ENCODE peak calls at places on chromosomes 13 and 19, in ten cellular contexts. E is T-helper 2 cell treated with Interferon-gamma antibody and Interleukin-4, amounts not matched to agents 5 μg/mL and 100 μg/mL, for 36 hours; X is activated CD8-positive, alpha-beta T cell treated with anti-CD3 and anti-CD28 coated beads, Interleukin-2, amount 10 ng/mL, durations not matched to agents 7 days and 5 days; V is left colon; S is cardiac fibroblast; I is AG10803; N is NCI-H2227 treated with DMSO at 0.1 percent for 48 hours; R is COR-L47; O is substantia nigra; M is activated CD4-positive, alpha-beta T cell treated with anti-CD3 and anti-CD28 coated beads, Interleukin-2, amount 50 U/mL, for 1 hour. J is an unnamed sample.

GRCh38 chr13:95707442-95708389 is 30.8 kb downstream of the DNAJC3 start:
- DNase-seq in E (no peak), X (no peak), V (no peak), S (no peak), I (no peak), N (no peak), R (no peak), O (no peak), M (no peak), J (no peak)

GRCh38 chr19:6312018-6312417 is 21.4 kb downstream of the ACER1 start:
- DNase-seq in E (no peak), X (no peak), V (peak; percentile 6), S (no peak), I (no peak), N (no peak), R (no peak), O (no peak), M (no peak), J (no peak)

GRCh38 chr19:3129112-3129511 is 6.7 kb upstream of the GNA15 start:
- DNase-seq in E (no peak), X (no peak), V (no peak), S (peak; percentile 79), I (peak; percentile 68), N (no peak), R (peak; percentile 34), O (no peak), M (no peak), J (no peak)

GRCh38 chr13:59623516-59623915 is 540.2 kb downstream of the DIAPH3 start:
- DNase-seq in E (no peak), X (no peak), V (no peak), S (no peak), I (no peak), N (no peak), R (peak; percentile 50), O (no peak), M (no peak), J (no peak)

GRCh38 chr19:57103573-57104277 is 16.1 kb upstream of the USP29 start:
- DNase-seq in E (peak; percentile 18), X (peak; percentile 67), V (peak; percentile 36), S (peak; percentile 80), I (peak; percentile 66), N (peak; percentile 90), R (peak; percentile 55), O (peak; percentile 21), M (peak; percentile 53), J (peak; percentile 52)

GRCh38 chr19:41967056-41967783 is 8.1 kb upstream of the RABAC1 start:
- DNase-seq in E (no peak), X (no peak), V (no peak), S (no peak), I (no peak), N (no peak), R (no peak), O (no peak), M (no peak), J (no peak)

GRCh38 chr19:44925114-44925891 is 10.9 kb downstream of the APOC1 start:
- DNase-seq in E (no peak), X (no peak), V (peak; percentile 52), S (peak; percentile 95), I (peak; percentile 76), N (no peak), R (no peak), O (peak; percentile 58), M (no peak), J (peak; percentile 88)

GRCh38 chr13:42788601-42789000 is 7.2 kb downstream of the FAM216B start:
- DNase-seq in E (no peak), X (no peak), V (no peak), S (no peak), I (no peak), N (no peak), R (no peak), O (no peak), M (no peak), J (no peak)

GRCh38 chr13:41694902-41695301 is 237.6 kb downstream of the RGCC start:
- DNase-seq in E (no peak), X (no peak), V (peak; percentile 12), S (peak; percentile 94), I (peak; percentile 95), N (no peak), R (no peak), O (no peak), M (no peak), J (no peak)

GRCh38 chr13:67148219-67148583 is 81.9 kb downstream of the PCDH9 start:
- DNase-seq in E (no peak), X (no peak), V (no peak), S (peak; percentile 61), I (peak; percentile 26), N (peak; percentile 37), R (no peak), O (no peak), M (no peak), J (no peak)

GRCh38 chr19:6952956-6953355 is 65.6 kb downstream of the ADGRE1 start:
- DNase-seq in E (no peak), X (no peak), V (no peak), S (no peak), I (no peak), N (no peak), R (no peak), O (no peak), M (no peak), J (no peak)

GRCh38 chr19:10462557-10462956 is 40.6 kb downstream of the KEAP1 start:
- DNase-seq in E (no peak), X (no peak), V (no peak), S (no peak), I (no peak), N (no peak), R (no peak), O (no peak), M (no peak), J (no peak)

GRCh38 chr13:100880166-100880565 is 205.6 kb upstream of the TMTC4 start:
- DNase-seq in E (no peak), X (no peak), V (no peak), S (no peak), I (no peak), N (no peak), R (no peak), O (no peak), M (no peak), J (no peak)

GRCh38 chr13:60273971-60274370 is 110.2 kb upstream of the DIAPH3 start:
- DNase-seq in E (no peak), X (no peak), V (no peak), S (no peak), I (no peak), N (no peak), R (no peak), O (no peak), M (no peak), J (no peak)

GRCh38 chr13:42211704-42212103 is 60.2 kb upstream of the AKAP11 start:
- DNase-seq in E (no peak), X (no peak), V (no peak), S (no peak), I (peak; percentile 4), N (no peak), R (no peak), O (no peak), M (no peak), J (no peak)

GRCh38 chr19:44356383-44357111 is at the start of gene ZNF112:
- DNase-seq in E (no peak), X (peak; percentile 20), V (peak; percentile 87), S (peak; percentile 95), I (peak; percentile 89), N (peak; percentile 82), R (peak; percentile 91), O (peak; percentile 76), M (no peak), J (peak; percentile 84)

GRCh38 chr19:16383584-16384161 is 59.0 kb downstream of the KLF2 start:
- DNase-seq in E (no peak), X (no peak), V (no peak), S (no peak), I (no peak), N (no peak), R (no peak), O (no peak), M (no peak), J (no peak)

GRCh38 chr13:34462843-34463242 is 479.2 kb upstream of the NBEA start:
- DNase-seq in E (no peak), X (no peak), V (no peak), S (peak; percentile 40), I (peak; percentile 64), N (no peak), R (no peak), O (no peak), M (no peak), J (no peak)

GRCh38 chr19:1154731-1155351 is 19.2 kb downstream of the SBNO2 start:
- DNase-seq in E (no peak), X (no peak), V (peak; percentile 78), S (peak; percentile 96), I (peak; percentile 92), N (no peak), R (no peak), O (peak; percentile 13), M (no peak), J (no peak)

GRCh38 chr13:25324100-25324499 is 22.7 kb downstream of the NUP58 start:
- DNase-seq in E (no peak), X (no peak), V (no peak), S (no peak), I (no peak), N (no peak), R (no peak), O (no peak), M (no peak), J (no peak)

GRCh38 chr19:48395170-48395455 is 1.6 kb downstream of the GRIN2D start:
- DNase-seq in E (no peak), X (no peak), V (no peak), S (no peak), I (no peak), N (no peak), R (no peak), O (no peak), M (no peak), J (no peak)

GRCh38 chr13:36758345-36758744 is 60.7 kb upstream of the RFXAP start:
- DNase-seq in E (no peak), X (no peak), V (no peak), S (no peak), I (no peak), N (no peak), R (peak; percentile 33), O (no peak), M (no peak), J (no peak)

GRCh38 chr19:42252365-42253244 is 2.3 kb downstream of the ERF start:
- DNase-seq in E (no peak), X (no peak), V (peak; percentile 34), S (peak; percentile 50), I (peak; percentile 52), N (peak; percentile 61), R (no peak), O (peak; percentile 39), M (no peak), J (peak; percentile 55)

GRCh38 chr13:41613984-41614581 is 156.7 kb downstream of the RGCC start:
- DNase-seq in E (no peak), X (no peak), V (no peak), S (peak; percentile 93), I (peak; percentile 96), N (no peak), R (no peak), O (no peak), M (no peak), J (no peak)

GRCh38 chr13:110625771-110626321 is 10.5 kb downstream of the NAXD start:
- DNase-seq in E (no peak), X (no peak), V (peak; percentile 82), S (no peak), I (no peak), N (no peak), R (no peak), O (no peak), M (no peak), J (no peak)

GRCh38 chr13:110560606-110561334 is 752 bp downstream of the RAB20 start:
- DNase-seq in E (peak; percentile 8), X (no peak), V (no peak), S (peak; percentile 46), I (no peak), N (no peak), R (no peak), O (no peak), M (no peak), J (no peak)

GRCh38 chr13:19864018-19864338 is 529 bp upstream of the ZMYM5 start:
- DNase-seq in E (no peak), X (peak; percentile 73), V (peak; percentile 79), S (peak; percentile 89), I (peak; percentile 73), N (peak; percentile 68), R (peak; percentile 74), O (peak; percentile 59), M (peak; percentile 46), J (peak; percentile 91)

GRCh38 chr13:75299913-75300862 is 181.8 kb downstream of the TBC1D4 start:
- DNase-seq in E (no peak), X (no peak), V (no peak), S (peak; percentile 39), I (peak; percentile 50), N (no peak), R (no peak), O (no peak), M (no peak), J (no peak)